ENCODE peak calls at places on chromosomes 3 and 15, in six cellular contexts. D, Q, M, G, W and L are unnamed samples.

GRCh38 chr15:86877171-86877631 is 797.5 kb downstream of the AGBL1 start:
- DNase-seq in M (no peak), W (no peak), G (no peak), D (no peak), Q (no peak), L (no peak)

GRCh38 chr3:48243886-48244285 is 3.0 kb downstream of the ZNF589 start:
- DNase-seq in W (no peak), D (no peak), M (no peak), Q (no peak), G (no peak), L (no peak)

GRCh38 chr3:48966876-48967361 is 23.1 kb upstream of the P4HTM start:
- DNase-seq in M (no peak), Q (no peak), W (no peak), G (no peak), D (no peak), L (no peak)

GRCh38 chr15:56325186-56325585 is 40.0 kb upstream of the TEX9 start:
- DNase-seq in Q (no peak), M (no peak), W (no peak), G (no peak), D (peak), L (no peak)

GRCh38 chr15:89958107-89958805 is 42.9 kb upstream of the ZNF710 start:
- DNase-seq in D (no peak), G (no peak), W (no peak), Q (no peak), M (no peak), L (no peak)

GRCh38 chr3:42685363-42685881 is at the start of gene KLHL40:
- DNase-seq in Q (no peak), M (no peak), G (no peak), D (no peak), W (no peak), L (no peak)

GRCh38 chr3:146640955-146641867 is 36.1 kb upstream of the PLSCR5 start:
- DNase-seq in W (no peak), D (peak), M (no peak), Q (peak), G (peak), L (no peak)

GRCh38 chr3:31132132-31132769 is 237.8 kb upstream of the GADL1 start:
- DNase-seq in M (no peak), D (peak), Q (peak), G (peak), W (no peak), L (peak)

GRCh38 chr3:11826628-11827265 is 19.9 kb downstream of the TAMM41 start:
- DNase-seq in D (peak), M (no peak), Q (no peak), G (no peak), W (no peak), L (no peak)

GRCh38 chr3:71197841-71198565 is 385.5 kb downstream of the FOXP1 start:
- DNase-seq in M (no peak), Q (no peak), W (no peak), G (no peak), D (no peak), L (no peak)

GRCh38 chr3:50450135-50450911 is 53.1 kb downstream of the CACNA2D2 start:
- DNase-seq in Q (peak), G (no peak), D (peak), M (peak), W (no peak), L (peak)